ENCODE peak calls at places on chromosomes 11 and 22, in five cellular contexts. One of them, this sample, is unnamed.

GRCh38 chr11:19398772-19399542 is 158.2 kb upstream of the E2F8 start:
- DNase-seq in GM12865: no peak
- DNase-seq in tibial artery: peak
- DNase-seq in psoas muscle: peak
- DNase-seq in adrenal gland: peak
- DNase-seq in this sample: peak

GRCh38 chr11:122711831-122712378 is 56.4 kb downstream of the UBASH3B start:
- DNase-seq in GM12865: no peak
- DNase-seq in tibial artery: no peak
- DNase-seq in psoas muscle: no peak
- DNase-seq in adrenal gland: no peak
- DNase-seq in this sample: no peak

GRCh38 chr22:17606472-17606871 is 22.1 kb downstream of the ATP6V1E1 start:
- DNase-seq in GM12865: no peak
- DNase-seq in tibial artery: no peak
- DNase-seq in psoas muscle: no peak
- DNase-seq in adrenal gland: no peak
- DNase-seq in this sample: no peak

GRCh38 chr11:77154381-77155081 is 26.5 kb downstream of the MYO7A start:
- DNase-seq in GM12865: no peak
- DNase-seq in tibial artery: peak
- DNase-seq in psoas muscle: peak
- DNase-seq in adrenal gland: peak
- DNase-seq in this sample: no peak

GRCh38 chr11:35115688-35116030 is 23.3 kb upstream of the CD44 start:
- DNase-seq in GM12865: no peak
- DNase-seq in tibial artery: no peak
- DNase-seq in psoas muscle: no peak
- DNase-seq in adrenal gland: no peak
- DNase-seq in this sample: no peak

GRCh38 chr11:85027346-85027745 is 599.8 kb downstream of the DLG2 start:
- DNase-seq in GM12865: no peak
- DNase-seq in tibial artery: no peak
- DNase-seq in psoas muscle: no peak
- DNase-seq in adrenal gland: no peak
- DNase-seq in this sample: no peak

GRCh38 chr11:82701847-82702520 is 31.7 kb downstream of the FAM181B start:
- DNase-seq in GM12865: peak
- DNase-seq in tibial artery: no peak
- DNase-seq in psoas muscle: no peak
- DNase-seq in adrenal gland: peak
- DNase-seq in this sample: peak

GRCh38 chr11:126257764-126258163 is 10.9 kb downstream of the SRPRA start:
- DNase-seq in GM12865: no peak
- DNase-seq in tibial artery: no peak
- DNase-seq in psoas muscle: no peak
- DNase-seq in adrenal gland: no peak
- DNase-seq in this sample: peak

GRCh38 chr22:44627521-44628139 is 74.4 kb upstream of the PRR5 start:
- DNase-seq in GM12865: no peak
- DNase-seq in tibial artery: no peak
- DNase-seq in psoas muscle: no peak
- DNase-seq in adrenal gland: no peak
- DNase-seq in this sample: no peak

GRCh38 chr11:66315921-66316811 is 678 bp downstream of the CD248 start:
- DNase-seq in GM12865: no peak
- DNase-seq in tibial artery: no peak
- DNase-seq in psoas muscle: no peak
- DNase-seq in adrenal gland: no peak
- DNase-seq in this sample: no peak

GRCh38 chr22:45877651-45878050 is 99.3 kb downstream of the WNT7B start:
- DNase-seq in GM12865: no peak
- DNase-seq in tibial artery: peak
- DNase-seq in psoas muscle: no peak
- DNase-seq in adrenal gland: peak
- DNase-seq in this sample: no peak

GRCh38 chr11:97764605-97765004 is 1256.1 kb upstream of the CNTN5 start:
- DNase-seq in GM12865: no peak
- DNase-seq in tibial artery: no peak
- DNase-seq in psoas muscle: no peak
- DNase-seq in adrenal gland: no peak
- DNase-seq in this sample: no peak

GRCh38 chr11:34330653-34331052 is 27.2 kb downstream of the ABTB2 start:
- DNase-seq in GM12865: no peak
- DNase-seq in tibial artery: no peak
- DNase-seq in psoas muscle: no peak
- DNase-seq in adrenal gland: no peak
- DNase-seq in this sample: no peak

GRCh38 chr11:108835624-108836023 is 170.8 kb downstream of the DDX10 start:
- DNase-seq in GM12865: no peak
- DNase-seq in tibial artery: no peak
- DNase-seq in psoas muscle: no peak
- DNase-seq in adrenal gland: no peak
- DNase-seq in this sample: no peak

GRCh38 chr11:44751066-44751465 is 24.3 kb downstream of the TSPAN18 start:
- DNase-seq in GM12865: no peak
- DNase-seq in tibial artery: peak
- DNase-seq in psoas muscle: peak
- DNase-seq in adrenal gland: no peak
- DNase-seq in this sample: no peak

GRCh38 chr11:75286826-75287465 is 46.4 kb downstream of the TPBGL start:
- DNase-seq in GM12865: no peak
- DNase-seq in tibial artery: no peak
- DNase-seq in psoas muscle: no peak
- DNase-seq in adrenal gland: no peak
- DNase-seq in this sample: peak

GRCh38 chr22:20881869-20882815 is 23.3 kb downstream of the SNAP29 start:
- DNase-seq in GM12865: no peak
- DNase-seq in tibial artery: no peak
- DNase-seq in psoas muscle: no peak
- DNase-seq in adrenal gland: no peak
- DNase-seq in this sample: no peak

GRCh38 chr22:36363378-36363931 is 24.3 kb downstream of the MYH9 start:
- DNase-seq in GM12865: no peak
- DNase-seq in tibial artery: no peak
- DNase-seq in psoas muscle: no peak
- DNase-seq in adrenal gland: no peak
- DNase-seq in this sample: no peak

GRCh38 chr11:130999992-131000770 is 83.9 kb upstream of the SNX19 start:
- DNase-seq in GM12865: no peak
- DNase-seq in tibial artery: no peak
- DNase-seq in psoas muscle: no peak
- DNase-seq in adrenal gland: no peak
- DNase-seq in this sample: peak

GRCh38 chr22:37538590-37539357 is 19.6 kb upstream of the CARD10 start:
- DNase-seq in GM12865: peak
- DNase-seq in tibial artery: peak
- DNase-seq in psoas muscle: peak
- DNase-seq in adrenal gland: peak
- DNase-seq in this sample: peak

GRCh38 chr22:44988671-44989070 is 21.1 kb downstream of the PHF21B start:
- DNase-seq in GM12865: no peak
- DNase-seq in tibial artery: no peak
- DNase-seq in psoas muscle: no peak
- DNase-seq in adrenal gland: no peak
- DNase-seq in this sample: no peak

GRCh38 chr11:103378931-103379330 is 269.7 kb downstream of the DYNC2H1 start:
- DNase-seq in GM12865: no peak
- DNase-seq in tibial artery: no peak
- DNase-seq in psoas muscle: no peak
- DNase-seq in adrenal gland: no peak
- DNase-seq in this sample: no peak

GRCh38 chr11:118010738-118011461 is 24.7 kb downstream of the IL10RA start:
- DNase-seq in GM12865: peak
- DNase-seq in tibial artery: peak
- DNase-seq in psoas muscle: peak
- DNase-seq in adrenal gland: no peak
- DNase-seq in this sample: no peak

GRCh38 chr11:134362192-134362901 is 30.6 kb downstream of the GLB1L2 start:
- DNase-seq in GM12865: no peak
- DNase-seq in tibial artery: no peak
- DNase-seq in psoas muscle: no peak
- DNase-seq in adrenal gland: no peak
- DNase-seq in this sample: no peak

GRCh38 chr11:4626207-4627105 is 10.8 kb upstream of the OR51D1 start:
- DNase-seq in GM12865: peak
- DNase-seq in tibial artery: peak
- DNase-seq in psoas muscle: no peak
- DNase-seq in adrenal gland: peak
- DNase-seq in this sample: peak

GRCh38 chr11:27390959-27391326 is 27.9 kb upstream of the CCDC34 start:
- DNase-seq in GM12865: no peak
- DNase-seq in tibial artery: no peak
- DNase-seq in psoas muscle: no peak
- DNase-seq in adrenal gland: no peak
- DNase-seq in this sample: no peak

GRCh38 chr11:26676641-26677040 is 45.2 kb downstream of the SLC5A12 start:
- DNase-seq in GM12865: no peak
- DNase-seq in tibial artery: no peak
- DNase-seq in psoas muscle: no peak
- DNase-seq in adrenal gland: no peak
- DNase-seq in this sample: no peak

GRCh38 chr11:118912742-118913410 is 12.8 kb downstream of the BCL9L start:
- DNase-seq in GM12865: peak
- DNase-seq in tibial artery: no peak
- DNase-seq in psoas muscle: no peak
- DNase-seq in adrenal gland: peak
- DNase-seq in this sample: peak

GRCh38 chr11:59284773-59285129 is 72.0 kb upstream of the MPEG1 start:
- DNase-seq in GM12865: no peak
- DNase-seq in tibial artery: no peak
- DNase-seq in psoas muscle: no peak
- DNase-seq in adrenal gland: no peak
- DNase-seq in this sample: no peak

GRCh38 chr11:128531588-128531987 is 55.8 kb downstream of the ETS1 start:
- DNase-seq in GM12865: no peak
- DNase-seq in tibial artery: no peak
- DNase-seq in psoas muscle: no peak
- DNase-seq in adrenal gland: no peak
- DNase-seq in this sample: no peak
- TF ChIP-seq CTCF in GM12865: no peak
- TF ChIP-seq CTCF in tibial artery: no peak
- TF ChIP-seq CTCF in psoas muscle: no peak
- TF ChIP-seq CTCF in adrenal gland: no peak
- TF ChIP-seq CTCF in this sample: no peak

DNA sequence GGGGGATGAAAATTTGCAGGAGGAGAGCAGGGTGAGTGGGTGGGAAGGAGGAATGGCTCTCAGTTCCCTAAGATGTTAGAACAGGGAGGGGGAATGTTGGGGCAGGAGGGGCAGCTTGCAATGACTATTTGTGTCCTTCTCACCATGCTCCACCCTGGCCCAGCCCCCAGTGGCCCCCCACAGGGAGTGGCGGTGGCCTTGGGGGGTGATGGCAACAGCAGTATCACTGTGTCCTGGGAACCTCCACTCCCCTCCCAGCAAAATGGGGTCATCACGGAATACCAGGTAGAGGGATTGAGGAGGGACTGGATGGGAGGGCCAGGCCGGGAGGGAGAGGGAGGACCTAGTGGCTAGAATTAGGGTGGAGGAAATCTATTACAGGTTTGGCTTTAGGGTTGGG is 10.2 kb downstream of the ROBO3 start:
- DNase-seq in GM12865: no peak
- DNase-seq in tibial artery: no peak
- DNase-seq in psoas muscle: no peak
- DNase-seq in adrenal gland: no peak
- DNase-seq in this sample: no peak
- H3K4me3 ChIP-seq in GM12865: no peak
- H3K4me3 ChIP-seq in tibial artery: peak
- H3K4me3 ChIP-seq in psoas muscle: peak
- H3K4me3 ChIP-seq in adrenal gland: no peak
- H3K4me3 ChIP-seq in this sample: peak

GRCh38 chr11:56410801-56411200 is 1.7 kb upstream of the OR5AL1 start:
- DNase-seq in GM12865: no peak
- DNase-seq in tibial artery: no peak
- DNase-seq in psoas muscle: no peak
- DNase-seq in adrenal gland: no peak
- DNase-seq in this sample: no peak
- TF ChIP-seq CTCF in GM12865: no peak
- TF ChIP-seq CTCF in tibial artery: no peak
- TF ChIP-seq CTCF in psoas muscle: no peak
- TF ChIP-seq CTCF in adrenal gland: no peak
- TF ChIP-seq CTCF in this sample: no peak

DNA sequence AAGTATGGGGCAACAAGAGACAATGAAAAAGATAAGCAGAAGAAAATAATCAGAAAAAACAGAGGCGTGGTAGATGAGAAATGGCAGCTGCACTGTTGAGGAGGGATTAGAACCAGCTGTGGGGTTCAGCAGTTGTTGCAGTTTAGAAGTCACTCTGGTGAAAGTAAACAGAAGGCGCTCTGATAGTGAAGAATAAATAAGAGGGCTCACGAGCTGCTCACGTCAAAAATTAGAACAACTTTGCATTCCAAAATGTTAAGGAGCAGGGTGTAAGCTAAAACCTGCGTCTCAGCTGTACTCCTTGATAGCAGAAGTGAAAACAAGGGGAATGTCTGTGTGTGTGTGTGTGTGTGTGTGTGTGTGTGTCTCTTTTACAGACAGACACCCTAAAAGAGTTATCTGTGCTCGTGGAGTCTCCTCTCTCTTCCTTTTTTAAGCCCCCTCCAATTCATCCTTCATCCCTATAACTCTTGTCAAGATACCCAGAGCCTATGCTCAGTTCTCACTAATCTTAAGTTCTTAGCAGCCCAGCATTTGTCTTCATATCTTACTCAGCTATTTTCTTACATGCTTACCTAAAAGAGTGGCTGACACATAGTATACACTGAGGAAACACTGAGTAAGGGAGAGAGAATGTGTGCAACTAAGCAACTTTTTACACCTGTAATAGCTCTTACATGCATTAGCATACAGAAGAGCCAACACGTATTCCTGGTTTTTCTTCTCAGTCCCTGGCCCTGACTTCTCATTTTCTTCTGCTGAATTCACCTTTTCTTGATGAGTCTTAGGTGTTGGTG is 8.9 kb downstream of the TTC17 start:
- DNase-seq in GM12865: peak
- DNase-seq in tibial artery: no peak
- DNase-seq in psoas muscle: no peak
- DNase-seq in adrenal gland: no peak
- DNase-seq in this sample: no peak
- H3K4me3 ChIP-seq in GM12865: no peak
- H3K4me3 ChIP-seq in tibial artery: no peak
- H3K4me3 ChIP-seq in psoas muscle: no peak
- H3K4me3 ChIP-seq in adrenal gland: no peak
- H3K4me3 ChIP-seq in this sample: no peak